ENCODE peak calls at places on chromosomes 3 and 15, in six cellular contexts. Y is DMS153, V is cardiac muscle cell, U is pons, T is memory B cell, K is GM10248. O is an unnamed sample.

GRCh38 chr3:126287536-126288181 is 69.5 kb downstream of the KLF15 start:
- DNase-seq in Y (peak), V (peak), U (peak), T (no peak), K (peak), O (peak)

GRCh38 chr3:39850707-39851014 is 41.3 kb downstream of the MYRIP start:
- DNase-seq in Y (no peak), V (no peak), U (no peak), T (no peak), K (no peak), O (no peak)

GRCh38 chr15:100740105-100740504 is 137.7 kb downstream of the ASB7 start:
- DNase-seq in Y (peak), V (peak), U (no peak), T (no peak), K (no peak), O (no peak)

GRCh38 chr3:176906046-176906905 is 291.0 kb downstream of the TBL1XR1 start:
- DNase-seq in Y (peak), V (peak), U (peak), T (no peak), K (no peak), O (no peak)

GRCh38 chr3:9786825-9787654 is 5.2 kb downstream of the TADA3 start:
- DNase-seq in Y (no peak), V (no peak), U (no peak), T (no peak), K (no peak), O (no peak)

GRCh38 chr3:43580181-43580580 is 41.6 kb downstream of the ANO10 start:
- DNase-seq in Y (no peak), V (no peak), U (no peak), T (no peak), K (no peak), O (no peak)

GRCh38 chr3:197340521-197340871 is 42.1 kb upstream of the DLG1 start:
- DNase-seq in Y (no peak), V (no peak), U (no peak), T (no peak), K (no peak), O (no peak)

GRCh38 chr15:31327674-31328424 is 1.2 kb downstream of the KLF13 start:
- DNase-seq in Y (no peak), V (peak), U (no peak), T (peak), K (peak), O (peak)

GRCh38 chr3:179332240-179332639 is 9.4 kb downstream of the ZNF639 start:
- DNase-seq in Y (no peak), V (no peak), U (no peak), T (no peak), K (no peak), O (no peak)

GRCh38 chr3:48694610-48695051 is 8.9 kb upstream of the NCKIPSD start:
- DNase-seq in Y (no peak), V (peak), U (peak), T (no peak), K (no peak), O (peak)

GRCh38 chr15:45112592-45113379 is 1.2 kb downstream of the DUOX2 start:
- DNase-seq in Y (no peak), V (no peak), U (no peak), T (no peak), K (no peak), O (no peak)

GRCh38 chr3:99716463-99716995 is 78.1 kb downstream of the COL8A1 start:
- DNase-seq in Y (no peak), V (no peak), U (no peak), T (no peak), K (no peak), O (no peak)

GRCh38 chr3:57597973-57598351 is 818 bp upstream of the ARF4 start:
- DNase-seq in Y (no peak), V (no peak), U (no peak), T (no peak), K (no peak), O (no peak)

GRCh38 chr15:55649058-55649423 is 60.9 kb upstream of the PYGO1 start:
- DNase-seq in Y (no peak), V (peak), U (no peak), T (no peak), K (no peak), O (no peak)

GRCh38 chr3:143963946-143964345 is 7.7 kb upstream of the DIPK2A start:
- DNase-seq in Y (no peak), V (no peak), U (no peak), T (no peak), K (no peak), O (no peak)

GRCh38 chr3:49671291-49672288 is 2.6 kb upstream of the APEH start:
- DNase-seq in Y (no peak), V (peak), U (peak), T (peak), K (peak), O (peak)

GRCh38 chr15:93070901-93071300 is 18.1 kb downstream of the RGMA start:
- DNase-seq in Y (no peak), V (no peak), U (no peak), T (no peak), K (no peak), O (no peak)

GRCh38 chr3:120637836-120638559 is 41.9 kb downstream of the NDUFB4 start:
- DNase-seq in Y (no peak), V (no peak), U (no peak), T (no peak), K (no peak), O (no peak)

GRCh38 chr3:136860541-136860940 is 1.5 kb upstream of the NCK1 start:
- DNase-seq in Y (peak), V (peak), U (no peak), T (no peak), K (no peak), O (no peak)

GRCh38 chr3:15255215-15255614 is 49.2 kb downstream of the CAPN7 start:
- DNase-seq in Y (no peak), V (no peak), U (no peak), T (no peak), K (no peak), O (no peak)

GRCh38 chr15:37056168-37056893 is 44.0 kb downstream of the MEIS2 start:
- DNase-seq in Y (no peak), V (peak), U (no peak), T (no peak), K (no peak), O (no peak)

GRCh38 chr3:13556937-13557336 is 8.0 kb downstream of the FBLN2 start:
- DNase-seq in Y (no peak), V (no peak), U (no peak), T (no peak), K (no peak), O (no peak)

GRCh38 chr3:12948891-12949711 is 107.7 kb upstream of the RPL32 start:
- DNase-seq in Y (no peak), V (peak), U (peak), T (no peak), K (peak), O (no peak)

GRCh38 chr3:170520996-170521395 is 64.9 kb downstream of the SLC7A14 start:
- DNase-seq in Y (no peak), V (no peak), U (no peak), T (no peak), K (no peak), O (no peak)

GRCh38 chr15:34849364-34849959 is 54.1 kb upstream of the ACTC1 start:
- DNase-seq in Y (no peak), V (no peak), U (no peak), T (no peak), K (no peak), O (no peak)

GRCh38 chr3:184652465-184652864 is 59.4 kb downstream of the MAGEF1 start:
- DNase-seq in Y (no peak), V (peak), U (no peak), T (no peak), K (no peak), O (no peak)

GRCh38 chr3:39915027-39915426 is 105.6 kb downstream of the MYRIP start:
- DNase-seq in Y (no peak), V (no peak), U (no peak), T (no peak), K (no peak), O (no peak)

GRCh38 chr3:66485291-66485968 is 15.4 kb downstream of the LRIG1 start:
- DNase-seq in Y (no peak), V (peak), U (no peak), T (no peak), K (no peak), O (no peak)

GRCh38 chr3:147620906-147621305 is 211.7 kb downstream of the ZIC1 start:
- DNase-seq in Y (no peak), V (no peak), U (no peak), T (no peak), K (no peak), O (no peak)

GRCh38 chr15:63599401-63600000 is 2.3 kb downstream of the FBXL22 start:
- DNase-seq in Y (peak), V (peak), U (peak), T (peak), K (peak), O (peak)

GRCh38 chr15:60128000-60128376 is 123.9 kb downstream of the FOXB1 start:
- DNase-seq in Y (no peak), V (no peak), U (peak), T (no peak), K (no peak), O (no peak)

GRCh38 chr3:141575879-141576743 is 89.3 kb downstream of the RASA2 start:
- DNase-seq in Y (no peak), V (peak), U (peak), T (no peak), K (peak), O (no peak)

GRCh38 chr3:9193211-9193610 is 56.2 kb downstream of the SRGAP3 start:
- DNase-seq in Y (no peak), V (no peak), U (no peak), T (no peak), K (no peak), O (no peak)

GRCh38 chr3:102605146-102605545 is 170.3 kb downstream of the ZPLD1 start:
- DNase-seq in Y (no peak), V (no peak), U (no peak), T (no peak), K (no peak), O (no peak)